ENCODE peak calls at places on chromosomes 6 and 20, in ten cellular contexts. V is lower lobe of right lung, Z is HL-60, T is dorsolateral prefrontal cortex, W is astrocyte of the spinal cord, N is substantia nigra, U is T-helper 22 cell, M is T47D, C is H7, F is kidney tubule cell. H is an unnamed sample.

GRCh38 chr6:1477432-1478090 is 88.2 kb downstream of the FOXF2 start:
- DNase-seq in T (no peak), M (peak), W (peak), C (no peak), N (no peak), Z (no peak), V (no peak), U (no peak), F (no peak), H (no peak)

GRCh38 chr20:46963758-46964181 is 69.1 kb downstream of the EYA2 start:
- DNase-seq in M (no peak), C (no peak), F (no peak), T (no peak), W (no peak), V (no peak), U (no peak), N (no peak), Z (no peak), H (no peak)

GRCh38 chr6:72042088-72042487 is 155.7 kb downstream of the RIMS1 start:
- DNase-seq in T (no peak), N (no peak), C (no peak), F (no peak), M (peak), W (no peak), U (no peak), Z (no peak), V (no peak), H (no peak)

GRCh38 chr6:137677714-137678113 is 183.5 kb upstream of the OLIG3 start:
- DNase-seq in V (peak), W (no peak), T (no peak), Z (peak), U (no peak), N (no peak), F (no peak), M (no peak), C (no peak), H (no peak)

GRCh38 chr6:28884423-28885148 is 39.2 kb downstream of the TRIM27 start:
- DNase-seq in V (no peak), F (no peak), C (no peak), W (no peak), T (no peak), N (no peak), M (no peak), U (peak), Z (no peak), H (no peak)

GRCh38 chr20:47647994-47648393 is 137.3 kb downstream of the SULF2 start:
- DNase-seq in U (no peak), T (no peak), M (no peak), V (no peak), N (no peak), C (no peak), F (no peak), Z (no peak), W (no peak), H (no peak)

GRCh38 chr6:134063121-134063965 is 10.9 kb upstream of the SLC2A12 start:
- DNase-seq in M (no peak), F (no peak), V (no peak), T (no peak), C (peak), N (no peak), W (peak), Z (no peak), U (no peak), H (no peak)

GRCh38 chr6:125153541-125154183 is at the start of gene TPD52L1:
- DNase-seq in F (peak), T (peak), V (peak), C (peak), U (peak), N (peak), M (peak), W (peak), Z (peak), H (peak)

GRCh38 chr6:93413190-93413589 is 6.2 kb downstream of the EPHA7 start:
- DNase-seq in T (no peak), N (no peak), V (no peak), W (no peak), Z (no peak), F (no peak), U (no peak), C (no peak), M (no peak), H (no peak)

GRCh38 chr6:156618600-156619205 is 158.5 kb upstream of the ARID1B start:
- DNase-seq in V (no peak), Z (no peak), W (no peak), U (no peak), T (no peak), C (peak), N (no peak), M (no peak), F (peak), H (peak)

GRCh38 chr6:51678905-51679620 is 408.4 kb downstream of the PKHD1 start:
- DNase-seq in F (peak), W (no peak), U (no peak), N (no peak), M (peak), Z (no peak), T (no peak), V (no peak), C (no peak), H (no peak)

GRCh38 chr20:57505991-57506390 is 18.9 kb downstream of the CTCFL start:
- DNase-seq in F (peak), Z (no peak), N (no peak), U (no peak), V (no peak), M (no peak), T (no peak), W (no peak), C (no peak), H (no peak)

GRCh38 chr6:156953478-156954146 is 176.4 kb downstream of the ARID1B start:
- DNase-seq in W (peak), N (no peak), V (no peak), U (peak), C (peak), F (peak), Z (no peak), M (no peak), T (no peak), H (no peak)

GRCh38 chr20:46974669-46975434 is 80.2 kb downstream of the EYA2 start:
- DNase-seq in M (no peak), V (no peak), Z (no peak), T (no peak), W (no peak), C (no peak), U (no peak), N (no peak), F (no peak), H (no peak)

GRCh38 chr6:116363759-116364158 is 7.0 kb upstream of the DSE start:
- DNase-seq in V (no peak), Z (peak), F (peak), U (no peak), C (no peak), N (no peak), T (no peak), M (no peak), W (peak), H (no peak)

GRCh38 chr6:167113935-167114910 is 8.7 kb upstream of the CCR6 start:
- DNase-seq in F (no peak), C (no peak), Z (no peak), M (no peak), U (peak), W (no peak), N (no peak), V (no peak), T (no peak), H (no peak)

GRCh38 chr6:136754820-136755219 is 37.5 kb downstream of the MAP3K5 start:
- DNase-seq in V (no peak), F (no peak), N (no peak), T (no peak), Z (no peak), W (no peak), U (no peak), C (no peak), M (no peak), H (no peak)

GRCh38 chr6:38567436-38567835 is 72.3 kb downstream of the BTBD9 start:
- DNase-seq in W (peak), V (no peak), M (peak), Z (no peak), F (peak), C (no peak), U (no peak), T (peak), N (peak), H (no peak)

GRCh38 chr6:169362501-169363121 is 109.0 kb upstream of the THBS2 start:
- DNase-seq in V (no peak), F (no peak), C (no peak), M (no peak), N (no peak), Z (no peak), U (no peak), W (no peak), T (no peak), H (no peak)

GRCh38 chr6:23305325-23305943 is 736.1 kb downstream of the HDGFL1 start:
- DNase-seq in Z (no peak), F (no peak), N (no peak), C (no peak), U (no peak), M (no peak), V (no peak), T (no peak), W (no peak), H (no peak)

GRCh38 chr6:53048431-53049195 is 16.6 kb upstream of the FBXO9 start:
- DNase-seq in F (peak), Z (no peak), V (no peak), M (no peak), T (no peak), C (no peak), U (no peak), W (peak), N (no peak), H (no peak)

GRCh38 chr20:45576995-45577394 is 2.1 kb downstream of the WFDC8 start:
- DNase-seq in V (no peak), N (no peak), F (no peak), M (no peak), W (peak), U (no peak), C (no peak), T (no peak), Z (no peak), H (no peak)

GRCh38 chr20:49420292-49420691 is 62.2 kb downstream of the KCNB1 start:
- DNase-seq in F (peak), V (no peak), T (no peak), Z (no peak), W (no peak), N (no peak), C (no peak), U (no peak), M (peak), H (no peak)

GRCh38 chr6:21965029-21965428 is 331.8 kb downstream of the PRL start:
- DNase-seq in Z (no peak), V (no peak), M (no peak), W (no peak), U (no peak), T (no peak), F (no peak), N (no peak), C (no peak), H (no peak)

H was measured in H1.